ENCODE peak calls at places on chromosome 3, in five cellular contexts. V is cortex of kidney, P is HT1080, J is astrocyte of the spinal cord, E is GM23338. N is an unnamed sample.
A peak's percentile ranks its signal among the peaks of the same experiment; 100 is the strongest.

GRCh38 chr3:28835751-28836150 is 445.1 kb upstream of the RBMS3 start:
- DNase-seq in J (peak; percentile 17), E (peak; percentile 48), V (no peak), P (peak; percentile 7), N (no peak)

GRCh38 chr3:25683882-25684281 is 19.2 kb upstream of the TOP2B start:
- DNase-seq in J (no peak), E (no peak), V (no peak), P (no peak), N (no peak)

GRCh38 chr3:39232859-39233258 is 40.5 kb upstream of the XIRP1 start:
- DNase-seq in E (no peak), J (no peak), P (no peak), V (no peak), N (no peak)

GRCh38 chr3:129425213-129425612 is 3.2 kb downstream of the EFCAB12 start:
- DNase-seq in V (no peak), J (no peak), P (no peak), E (peak; percentile 51), N (no peak)

GRCh38 chr3:14280326-14280725 is 101.7 kb downstream of the LSM3 start:
- DNase-seq in E (no peak), V (no peak), J (no peak), P (no peak), N (no peak)

GRCh38 chr3:188404701-188405100 is 250.7 kb downstream of the LPP start:
- DNase-seq in E (no peak), P (no peak), J (no peak), V (no peak), N (no peak)

GRCh38 chr3:9395570-9396300 is 1.7 kb upstream of the SETD5 start:
- DNase-seq in V (no peak), J (no peak), P (no peak), E (no peak), N (no peak)

GRCh38 chr3:187678869-187679268 is 8.7 kb upstream of the SST start:
- DNase-seq in J (peak; percentile 55), V (no peak), E (peak; percentile 89), P (peak; percentile 54), N (peak; percentile 51)

GRCh38 chr3:125150525-125151436 is 61.8 kb downstream of the SLC12A8 start:
- DNase-seq in J (no peak), P (peak; percentile 68), V (no peak), E (peak; percentile 86), N (peak; percentile 61)

GRCh38 chr3:64612082-64612860 is 75.5 kb downstream of the ADAMTS9 start:
- DNase-seq in E (no peak), V (no peak), J (no peak), P (no peak), N (no peak)